ENCODE peak calls at places on chromosomes 4 and X, in six cellular contexts. One of them, this sample, is unnamed.

GRCh38 chrX:130224810-130225209 is 43.9 kb downstream of the ZNF280C start:
- DNase-seq in PC-9: no peak
- DNase-seq in neuronal stem cell: no peak
- DNase-seq in breast epithelium: no peak
- DNase-seq in lung: no peak
- DNase-seq in CD8-positive, alpha-beta T cell: no peak
- DNase-seq in this sample: no peak

GRCh38 chrX:47204970-47205369 is 11.3 kb downstream of the UBA1 start:
- DNase-seq in breast epithelium: no peak
- DNase-seq in lung: no peak
- DNase-seq in PC-9: no peak
- DNase-seq in CD8-positive, alpha-beta T cell: no peak
- DNase-seq in neuronal stem cell: no peak
- DNase-seq in this sample: no peak

GRCh38 chrX:39772057-39772832 is 325.5 kb downstream of the BCOR start:
- DNase-seq in breast epithelium: no peak
- DNase-seq in PC-9: no peak
- DNase-seq in CD8-positive, alpha-beta T cell: no peak
- DNase-seq in lung: no peak
- DNase-seq in neuronal stem cell: no peak
- DNase-seq in this sample: peak; percentile 94

GRCh38 chr4:107734120-107734519 is 14.1 kb upstream of the PAPSS1 start:
- DNase-seq in breast epithelium: no peak
- DNase-seq in neuronal stem cell: no peak
- DNase-seq in PC-9: no peak
- DNase-seq in lung: no peak
- DNase-seq in CD8-positive, alpha-beta T cell: no peak
- DNase-seq in this sample: peak; percentile 83

GRCh38 chr4:181650033-181650825 is 593.0 kb upstream of the TENM3 start:
- DNase-seq in breast epithelium: no peak
- DNase-seq in lung: no peak
- DNase-seq in PC-9: no peak
- DNase-seq in CD8-positive, alpha-beta T cell: no peak
- DNase-seq in neuronal stem cell: no peak
- DNase-seq in this sample: no peak

GRCh38 chr4:55758570-55758969 is 61.0 kb upstream of the EXOC1L start:
- DNase-seq in neuronal stem cell: no peak
- DNase-seq in CD8-positive, alpha-beta T cell: no peak
- DNase-seq in lung: no peak
- DNase-seq in breast epithelium: no peak
- DNase-seq in PC-9: no peak
- DNase-seq in this sample: no peak

GRCh38 chrX:71917621-71918341 is 7.1 kb downstream of the NHSL2 start:
- DNase-seq in breast epithelium: no peak
- DNase-seq in lung: no peak
- DNase-seq in CD8-positive, alpha-beta T cell: no peak
- DNase-seq in PC-9: no peak
- DNase-seq in neuronal stem cell: no peak
- DNase-seq in this sample: peak; percentile 73

GRCh38 chr4:24422644-24423043 is 161.7 kb downstream of the DHX15 start:
- DNase-seq in breast epithelium: no peak
- DNase-seq in neuronal stem cell: no peak
- DNase-seq in lung: no peak
- DNase-seq in CD8-positive, alpha-beta T cell: no peak
- DNase-seq in PC-9: no peak
- DNase-seq in this sample: no peak

GRCh38 chr4:13541720-13542576 is 2.4 kb downstream of the NKX3-2 start:
- DNase-seq in CD8-positive, alpha-beta T cell: no peak
- DNase-seq in breast epithelium: no peak
- DNase-seq in PC-9: no peak
- DNase-seq in neuronal stem cell: no peak
- DNase-seq in lung: peak; percentile 28
- DNase-seq in this sample: peak; percentile 94

GRCh38 chr4:19945501-19945900 is 306.2 kb upstream of the SLIT2 start:
- DNase-seq in lung: no peak
- DNase-seq in CD8-positive, alpha-beta T cell: no peak
- DNase-seq in neuronal stem cell: no peak
- DNase-seq in breast epithelium: no peak
- DNase-seq in PC-9: peak; percentile 5
- DNase-seq in this sample: no peak

GRCh38 chrX:15853586-15854079 is 980 bp downstream of the AP1S2 start:
- DNase-seq in breast epithelium: no peak
- DNase-seq in neuronal stem cell: no peak
- DNase-seq in CD8-positive, alpha-beta T cell: no peak
- DNase-seq in PC-9: no peak
- DNase-seq in lung: no peak
- DNase-seq in this sample: peak; percentile 52

GRCh38 chr4:137705171-137705783 is 173.0 kb upstream of the PCDH18 start:
- DNase-seq in breast epithelium: no peak
- DNase-seq in lung: no peak
- DNase-seq in PC-9: no peak
- DNase-seq in CD8-positive, alpha-beta T cell: no peak
- DNase-seq in neuronal stem cell: no peak
- DNase-seq in this sample: no peak

GRCh38 chr4:141306331-141306730 is 85.6 kb downstream of the ZNF330 start:
- DNase-seq in neuronal stem cell: no peak
- DNase-seq in lung: no peak
- DNase-seq in CD8-positive, alpha-beta T cell: no peak
- DNase-seq in PC-9: no peak
- DNase-seq in breast epithelium: no peak
- DNase-seq in this sample: no peak

GRCh38 chr4:152690706-152691651 is 11.2 kb upstream of the TMEM154 start:
- DNase-seq in PC-9: no peak
- DNase-seq in lung: no peak
- DNase-seq in CD8-positive, alpha-beta T cell: no peak
- DNase-seq in breast epithelium: no peak
- DNase-seq in neuronal stem cell: no peak
- DNase-seq in this sample: no peak

DNA sequence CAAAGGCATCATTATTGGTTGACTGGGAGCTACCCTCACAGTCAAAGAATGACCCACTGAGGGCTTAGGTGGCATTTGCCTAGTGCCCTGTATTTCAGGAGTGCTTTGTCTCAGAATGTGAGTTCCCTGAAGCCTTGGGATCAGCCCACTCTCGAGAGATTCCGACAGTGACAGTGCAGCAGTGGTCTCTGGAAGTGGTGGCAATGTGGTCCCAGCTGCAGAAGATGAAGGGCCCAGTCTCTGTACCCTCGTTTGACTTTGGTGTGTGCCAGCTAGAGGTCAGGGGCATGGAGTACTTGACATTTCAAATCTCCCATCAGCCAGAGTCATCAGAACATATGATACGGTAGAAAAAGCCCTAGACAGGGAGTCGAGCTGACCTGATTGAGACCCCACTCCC is 153.7 kb downstream of the EFNB1 start:
- DNase-seq in CD8-positive, alpha-beta T cell: no peak
- DNase-seq in neuronal stem cell: no peak
- DNase-seq in lung: no peak
- DNase-seq in breast epithelium: no peak
- DNase-seq in PC-9: no peak
- DNase-seq in this sample: no peak
- H3K27ac ChIP-seq in CD8-positive, alpha-beta T cell: no peak overlapping the region
- H3K27ac ChIP-seq in neuronal stem cell: no peak overlapping the region
- H3K27ac ChIP-seq in lung: no peak overlapping the region
- H3K27ac ChIP-seq in breast epithelium: no peak overlapping the region
- H3K27ac ChIP-seq in PC-9: no peak overlapping the region
- H3K27ac ChIP-seq in this sample: no peak overlapping the region

GRCh38 chrX:53084863-53085262 is 2.7 kb downstream of the TSPYL2 start:
- DNase-seq in CD8-positive, alpha-beta T cell: no peak
- DNase-seq in lung: no peak
- DNase-seq in breast epithelium: no peak
- DNase-seq in neuronal stem cell: no peak
- DNase-seq in PC-9: no peak
- DNase-seq in this sample: no peak
- H3K27ac ChIP-seq in CD8-positive, alpha-beta T cell: no peak overlapping the region
- H3K27ac ChIP-seq in lung: peak overlapping the region; percentile 28
- H3K27ac ChIP-seq in breast epithelium: no peak overlapping the region
- H3K27ac ChIP-seq in neuronal stem cell: no peak overlapping the region
- H3K27ac ChIP-seq in PC-9: no peak overlapping the region
- H3K27ac ChIP-seq in this sample: no peak overlapping the region

DNA sequence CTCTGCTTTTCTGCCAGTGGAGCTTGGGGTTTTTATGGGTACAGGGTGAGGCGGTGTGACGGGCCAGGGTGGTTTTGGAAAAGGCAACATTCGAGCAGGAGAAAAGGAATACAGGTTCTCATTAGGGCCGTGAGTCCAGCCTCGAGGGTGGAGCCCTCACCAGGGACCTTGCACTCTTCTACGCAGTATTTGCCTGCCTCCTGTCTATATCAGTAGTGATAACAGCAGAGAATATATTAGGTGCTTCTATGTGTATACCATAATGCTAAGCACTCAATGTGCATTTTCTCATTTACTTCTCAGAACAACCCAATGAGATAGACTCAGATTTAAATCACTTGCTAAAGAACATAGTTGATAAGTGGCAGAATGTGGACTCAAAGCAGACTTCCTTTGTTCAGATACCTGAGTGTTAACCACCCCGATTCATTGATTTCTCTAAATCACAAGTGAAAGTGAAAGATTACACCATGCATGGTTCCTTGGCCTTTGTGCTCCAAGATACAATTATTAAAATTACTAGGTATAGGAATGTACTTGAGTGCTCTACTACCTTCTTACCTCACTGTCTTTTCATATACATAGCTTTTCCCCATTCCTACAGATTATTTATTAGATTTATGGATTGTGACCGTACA is 404.0 kb downstream of the PCDH7 start:
- DNase-seq in neuronal stem cell: no peak
- DNase-seq in PC-9: no peak
- DNase-seq in lung: no peak
- DNase-seq in breast epithelium: no peak
- DNase-seq in CD8-positive, alpha-beta T cell: no peak
- DNase-seq in this sample: no peak
- H3K27ac ChIP-seq in neuronal stem cell: no peak overlapping the region
- H3K27ac ChIP-seq in PC-9: no peak overlapping the region
- H3K27ac ChIP-seq in lung: no peak overlapping the region
- H3K27ac ChIP-seq in breast epithelium: no peak overlapping the region
- H3K27ac ChIP-seq in CD8-positive, alpha-beta T cell: no peak overlapping the region
- H3K27ac ChIP-seq in this sample: no peak overlapping the region

GRCh38 chr4:121139533-121140222 is 24.4 kb downstream of the TNIP3 start:
- DNase-seq in lung: no peak
- DNase-seq in neuronal stem cell: no peak
- DNase-seq in breast epithelium: no peak
- DNase-seq in CD8-positive, alpha-beta T cell: no peak
- DNase-seq in PC-9: no peak
- DNase-seq in this sample: no peak

GRCh38 chr4:121138014-121138413 is 26.1 kb downstream of the TNIP3 start:
- DNase-seq in CD8-positive, alpha-beta T cell: no peak
- DNase-seq in neuronal stem cell: no peak
- DNase-seq in breast epithelium: no peak
- DNase-seq in PC-9: no peak
- DNase-seq in lung: no peak
- DNase-seq in this sample: no peak

GRCh38 chr4:121140712-121141111 is 23.4 kb downstream of the TNIP3 start:
- DNase-seq in neuronal stem cell: no peak
- DNase-seq in PC-9: no peak
- DNase-seq in lung: no peak
- DNase-seq in breast epithelium: no peak
- DNase-seq in CD8-positive, alpha-beta T cell: no peak
- DNase-seq in this sample: no peak

GRCh38 chr4:121143126-121143525 is 21.0 kb downstream of the TNIP3 start:
- DNase-seq in neuronal stem cell: no peak
- DNase-seq in breast epithelium: no peak
- DNase-seq in PC-9: no peak
- DNase-seq in CD8-positive, alpha-beta T cell: no peak
- DNase-seq in lung: no peak
- DNase-seq in this sample: no peak

DNA sequence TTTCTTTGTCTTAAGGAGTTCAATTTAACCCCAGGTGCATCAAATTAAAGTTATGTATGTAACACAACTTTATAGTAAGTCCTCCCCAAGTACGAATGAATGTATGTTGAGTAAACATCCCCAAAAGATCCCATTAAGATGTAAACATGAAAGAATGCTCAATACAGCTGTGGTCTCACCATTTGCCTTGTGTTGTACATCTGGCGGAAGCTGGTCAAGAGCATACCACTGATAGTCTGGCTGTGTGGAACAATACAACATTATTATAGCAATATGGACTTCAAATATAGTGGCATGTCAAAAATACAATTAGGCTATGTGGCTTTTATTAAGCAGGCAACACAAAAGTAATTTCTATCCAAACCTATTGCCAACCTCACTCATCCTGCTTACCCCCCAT is 25.7 kb downstream of the TNIP3 start:
- DNase-seq in CD8-positive, alpha-beta T cell: no peak
- DNase-seq in neuronal stem cell: no peak
- DNase-seq in PC-9: no peak
- DNase-seq in breast epithelium: no peak
- DNase-seq in lung: no peak
- DNase-seq in this sample: no peak
- H3K27ac ChIP-seq in CD8-positive, alpha-beta T cell: no peak overlapping the region
- H3K27ac ChIP-seq in neuronal stem cell: no peak overlapping the region
- H3K27ac ChIP-seq in PC-9: no peak overlapping the region
- H3K27ac ChIP-seq in breast epithelium: no peak overlapping the region
- H3K27ac ChIP-seq in lung: no peak overlapping the region
- H3K27ac ChIP-seq in this sample: no peak overlapping the region

GRCh38 chr4:185651851-185652250 is 116.5 kb upstream of the PDLIM3 start:
- DNase-seq in neuronal stem cell: no peak
- DNase-seq in PC-9: no peak
- DNase-seq in lung: no peak
- DNase-seq in CD8-positive, alpha-beta T cell: no peak
- DNase-seq in breast epithelium: no peak
- DNase-seq in this sample: no peak
- H3K27ac ChIP-seq in neuronal stem cell: no peak overlapping the region
- H3K27ac ChIP-seq in PC-9: no peak overlapping the region
- H3K27ac ChIP-seq in lung: peak overlapping the region; percentile 22
- H3K27ac ChIP-seq in CD8-positive, alpha-beta T cell: no peak overlapping the region
- H3K27ac ChIP-seq in breast epithelium: no peak overlapping the region
- H3K27ac ChIP-seq in this sample: no peak overlapping the region

GRCh38 chr4:2822461-2823300 is 21.0 kb upstream of the ADD1 start:
- DNase-seq in lung: no peak
- DNase-seq in breast epithelium: no peak
- DNase-seq in CD8-positive, alpha-beta T cell: no peak
- DNase-seq in PC-9: no peak
- DNase-seq in neuronal stem cell: no peak
- DNase-seq in this sample: no peak
- H3K27ac ChIP-seq in lung: no peak overlapping the region
- H3K27ac ChIP-seq in breast epithelium: no peak overlapping the region
- H3K27ac ChIP-seq in CD8-positive, alpha-beta T cell: no peak overlapping the region
- H3K27ac ChIP-seq in PC-9: no peak overlapping the region
- H3K27ac ChIP-seq in neuronal stem cell: no peak overlapping the region
- H3K27ac ChIP-seq in this sample: no peak overlapping the region

DNA sequence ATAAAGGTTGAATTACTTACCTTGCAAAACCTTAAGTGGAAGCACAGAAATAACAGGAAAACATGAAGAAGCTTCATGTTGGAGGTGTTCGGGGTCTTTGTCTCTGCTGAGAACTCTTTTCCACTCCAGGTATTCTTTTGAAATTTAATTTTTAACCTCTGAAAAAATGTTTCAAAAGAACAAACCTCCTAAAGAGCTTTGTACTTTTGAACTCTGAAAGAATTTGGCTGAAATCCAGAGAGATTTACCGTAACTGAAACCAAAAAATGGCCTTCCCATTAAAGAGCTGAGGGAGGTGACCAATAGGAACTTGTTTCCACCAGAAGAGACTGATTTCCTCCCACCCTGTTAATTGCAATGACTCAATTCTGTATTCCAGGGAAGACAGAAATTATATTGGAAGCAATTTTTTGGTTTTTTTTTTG is at the start of gene CFI:
- DNase-seq in lung: no peak
- DNase-seq in CD8-positive, alpha-beta T cell: no peak
- DNase-seq in PC-9: no peak
- DNase-seq in neuronal stem cell: no peak
- DNase-seq in breast epithelium: no peak
- DNase-seq in this sample: no peak
- H3K27ac ChIP-seq in lung: peak within 1 kb of the TSS; percentile 33
- H3K27ac ChIP-seq in CD8-positive, alpha-beta T cell: no peak within 1 kb of the TSS
- H3K27ac ChIP-seq in PC-9: no peak within 1 kb of the TSS
- H3K27ac ChIP-seq in neuronal stem cell: no peak within 1 kb of the TSS
- H3K27ac ChIP-seq in breast epithelium: peak within 1 kb of the TSS; percentile 65
- H3K27ac ChIP-seq in this sample: no peak within 1 kb of the TSS

This sample was measured in endodermal cell.